ENCODE peak calls at places on chromosomes 2 and 18, in six cellular contexts. One of them, this sample, is unnamed. For H3K4me1, the result is how much of the 10 kb centered on the place peaks cover.

GRCh38 chr2:224209927-224210326 is 170.8 kb upstream of the SERPINE2 start:
- DNase-seq in testis: no peak
- DNase-seq in tibial nerve: no peak
- DNase-seq in K562: no peak
- DNase-seq in Peyer's patch: no peak
- DNase-seq in body of pancreas: no peak
- DNase-seq in this sample: no peak

GRCh38 chr2:128746356-128746755 is 427.7 kb upstream of the HS6ST1 start:
- DNase-seq in testis: peak
- DNase-seq in tibial nerve: no peak
- DNase-seq in K562: no peak
- DNase-seq in Peyer's patch: no peak
- DNase-seq in body of pancreas: peak
- DNase-seq in this sample: no peak

GRCh38 chr2:173264603-173265366 is 89.9 kb upstream of the CDCA7 start:
- DNase-seq in testis: no peak
- DNase-seq in tibial nerve: no peak
- DNase-seq in K562: peak
- DNase-seq in Peyer's patch: peak
- DNase-seq in body of pancreas: peak
- DNase-seq in this sample: peak

GRCh38 chr2:6881036-6881435 is 3.5 kb downstream of the RSAD2 start:
- DNase-seq in testis: no peak
- DNase-seq in tibial nerve: no peak
- DNase-seq in K562: no peak
- DNase-seq in Peyer's patch: no peak
- DNase-seq in body of pancreas: no peak
- DNase-seq in this sample: no peak

GRCh38 chr2:230922951-230923717 is 1.9 kb downstream of the GPR55 start:
- DNase-seq in testis: no peak
- DNase-seq in tibial nerve: no peak
- DNase-seq in K562: no peak
- DNase-seq in Peyer's patch: peak
- DNase-seq in body of pancreas: no peak
- DNase-seq in this sample: peak

GRCh38 chr2:69340101-69340775 is 46.8 kb downstream of the GFPT1 start:
- DNase-seq in testis: no peak
- DNase-seq in tibial nerve: no peak
- DNase-seq in K562: no peak
- DNase-seq in Peyer's patch: no peak
- DNase-seq in body of pancreas: no peak
- DNase-seq in this sample: no peak

GRCh38 chr2:31688282-31688681 is 107.5 kb upstream of the SRD5A2 start:
- DNase-seq in testis: peak
- DNase-seq in tibial nerve: no peak
- DNase-seq in K562: peak
- DNase-seq in Peyer's patch: no peak
- DNase-seq in body of pancreas: no peak
- DNase-seq in this sample: no peak

GRCh38 chr18:62811674-62812073 is 96.3 kb downstream of the PHLPP1 start:
- DNase-seq in testis: no peak
- DNase-seq in tibial nerve: no peak
- DNase-seq in K562: no peak
- DNase-seq in Peyer's patch: no peak
- DNase-seq in body of pancreas: no peak
- DNase-seq in this sample: no peak

GRCh38 chr2:6325616-6326015 is 540.1 kb downstream of the CMPK2 start:
- DNase-seq in testis: no peak
- DNase-seq in tibial nerve: no peak
- DNase-seq in K562: no peak
- DNase-seq in Peyer's patch: no peak
- DNase-seq in body of pancreas: no peak
- DNase-seq in this sample: no peak

GRCh38 chr18:9762561-9762960 is 54.5 kb downstream of the RAB31 start:
- DNase-seq in testis: no peak
- DNase-seq in tibial nerve: no peak
- DNase-seq in K562: peak
- DNase-seq in Peyer's patch: no peak
- DNase-seq in body of pancreas: no peak
- DNase-seq in this sample: no peak

GRCh38 chr18:9838144-9838877 is 47.5 kb upstream of the TXNDC2 start:
- DNase-seq in testis: no peak
- DNase-seq in tibial nerve: no peak
- DNase-seq in K562: no peak
- DNase-seq in Peyer's patch: no peak
- DNase-seq in body of pancreas: peak
- DNase-seq in this sample: no peak

GRCh38 chr2:222903234-222904220 is 42.7 kb downstream of the ACSL3 start:
- DNase-seq in testis: peak
- DNase-seq in tibial nerve: no peak
- DNase-seq in K562: peak
- DNase-seq in Peyer's patch: peak
- DNase-seq in body of pancreas: peak
- DNase-seq in this sample: no peak

GRCh38 chr2:239889641-239890055 is 135.5 kb downstream of the NDUFA10 start:
- DNase-seq in testis: peak
- DNase-seq in tibial nerve: no peak
- DNase-seq in K562: no peak
- DNase-seq in Peyer's patch: peak
- DNase-seq in body of pancreas: no peak
- DNase-seq in this sample: no peak

GRCh38 chr18:76428396-76429261 is 66.4 kb downstream of the ZNF516 start:
- DNase-seq in testis: peak
- DNase-seq in tibial nerve: no peak
- DNase-seq in K562: no peak
- DNase-seq in Peyer's patch: no peak
- DNase-seq in body of pancreas: no peak
- DNase-seq in this sample: peak

GRCh38 chr2:218743072-218743471 is 32.4 kb downstream of the TTLL4 start:
- DNase-seq in testis: no peak
- DNase-seq in tibial nerve: no peak
- DNase-seq in K562: no peak
- DNase-seq in Peyer's patch: no peak
- DNase-seq in body of pancreas: no peak
- DNase-seq in this sample: no peak

GRCh38 chr2:13056259-13056843 is 339.6 kb downstream of the TRIB2 start:
- DNase-seq in testis: peak
- DNase-seq in tibial nerve: no peak
- DNase-seq in K562: no peak
- DNase-seq in Peyer's patch: no peak
- DNase-seq in body of pancreas: no peak
- DNase-seq in this sample: no peak

GRCh38 chr18:12742453-12742852 is 39.6 kb downstream of the PSMG2 start:
- DNase-seq in testis: no peak
- DNase-seq in tibial nerve: no peak
- DNase-seq in K562: no peak
- DNase-seq in Peyer's patch: no peak
- DNase-seq in body of pancreas: no peak
- DNase-seq in this sample: no peak

GRCh38 chr2:71743995-71744675 is 290.8 kb downstream of the DYSF start:
- DNase-seq in testis: no peak
- DNase-seq in tibial nerve: no peak
- DNase-seq in K562: no peak
- DNase-seq in Peyer's patch: no peak
- DNase-seq in body of pancreas: no peak
- DNase-seq in this sample: no peak

GRCh38 chr2:122136071-122136470 is 380.6 kb downstream of the TSN start:
- DNase-seq in testis: no peak
- DNase-seq in tibial nerve: no peak
- DNase-seq in K562: peak
- DNase-seq in Peyer's patch: no peak
- DNase-seq in body of pancreas: no peak
- DNase-seq in this sample: no peak

GRCh38 chr18:26442139-26442538 is 106.2 kb downstream of the KCTD1 start:
- DNase-seq in testis: no peak
- DNase-seq in tibial nerve: no peak
- DNase-seq in K562: no peak
- DNase-seq in Peyer's patch: no peak
- DNase-seq in body of pancreas: no peak
- DNase-seq in this sample: no peak

GRCh38 chr18:79531386-79531785 is 135.7 kb downstream of the NFATC1 start:
- DNase-seq in testis: no peak
- DNase-seq in tibial nerve: peak
- DNase-seq in K562: no peak
- DNase-seq in Peyer's patch: peak
- DNase-seq in body of pancreas: no peak
- DNase-seq in this sample: peak

GRCh38 chr2:176854062-176854461 is 358.5 kb upstream of the HNRNPA3 start:
- DNase-seq in testis: no peak
- DNase-seq in tibial nerve: no peak
- DNase-seq in K562: no peak
- DNase-seq in Peyer's patch: no peak
- DNase-seq in body of pancreas: no peak
- DNase-seq in this sample: no peak

GRCh38 chr2:154402138-154402714 is 296.3 kb upstream of the KCNJ3 start:
- DNase-seq in testis: no peak
- DNase-seq in tibial nerve: no peak
- DNase-seq in K562: no peak
- DNase-seq in Peyer's patch: no peak
- DNase-seq in body of pancreas: no peak
- DNase-seq in this sample: no peak

GRCh38 chr2:129877795-129878775 is 101.4 kb upstream of the RAB6C start:
- DNase-seq in testis: peak
- DNase-seq in tibial nerve: no peak
- DNase-seq in K562: no peak
- DNase-seq in Peyer's patch: no peak
- DNase-seq in body of pancreas: peak
- DNase-seq in this sample: peak

GRCh38 chr2:165691615-165692014 is 102.4 kb downstream of the GALNT3 start:
- DNase-seq in testis: no peak
- DNase-seq in tibial nerve: no peak
- DNase-seq in K562: no peak
- DNase-seq in Peyer's patch: no peak
- DNase-seq in body of pancreas: no peak
- DNase-seq in this sample: no peak

GRCh38 chr2:20209373-20210109 is 15.4 kb downstream of the SDC1 start:
- DNase-seq in testis: no peak
- DNase-seq in tibial nerve: no peak
- DNase-seq in K562: no peak
- DNase-seq in Peyer's patch: no peak
- DNase-seq in body of pancreas: no peak
- DNase-seq in this sample: no peak
- TF ChIP-seq POLR2A in testis: no peak
- TF ChIP-seq POLR2A in tibial nerve: no peak
- TF ChIP-seq POLR2A in K562: no peak
- TF ChIP-seq POLR2A in Peyer's patch: no peak
- TF ChIP-seq POLR2A in body of pancreas: no peak
- TF ChIP-seq POLR2A in this sample: no peak

GRCh38 chr2:74438248-74438647 is 3.5 kb downstream of the RTKN start:
- DNase-seq in testis: no peak
- DNase-seq in tibial nerve: no peak
- DNase-seq in K562: no peak
- DNase-seq in Peyer's patch: no peak
- DNase-seq in body of pancreas: no peak
- DNase-seq in this sample: peak

GRCh38 chr2:74440378-74441110 is 1.2 kb downstream of the RTKN start:
- DNase-seq in testis: peak
- DNase-seq in tibial nerve: peak
- DNase-seq in K562: peak
- DNase-seq in Peyer's patch: peak
- DNase-seq in body of pancreas: peak
- DNase-seq in this sample: peak

GRCh38 chr2:74441111-74441689 is 537 bp downstream of the RTKN start:
- DNase-seq in testis: peak
- DNase-seq in tibial nerve: no peak
- DNase-seq in K562: no peak
- DNase-seq in Peyer's patch: no peak
- DNase-seq in body of pancreas: no peak
- DNase-seq in this sample: peak

GRCh38 chr2:74440005-74440377 is 1.7 kb downstream of the RTKN start:
- DNase-seq in testis: peak
- DNase-seq in tibial nerve: peak
- DNase-seq in K562: no peak
- DNase-seq in Peyer's patch: no peak
- DNase-seq in body of pancreas: peak
- DNase-seq in this sample: peak

GRCh38 chr2:74439373-74440004 is 2.2 kb downstream of the RTKN start:
- DNase-seq in testis: no peak
- DNase-seq in tibial nerve: no peak
- DNase-seq in K562: no peak
- DNase-seq in Peyer's patch: no peak
- DNase-seq in body of pancreas: no peak
- DNase-seq in this sample: peak
- H3K4me3 ChIP-seq in testis: peak
- H3K4me3 ChIP-seq in tibial nerve: peak
- H3K4me3 ChIP-seq in K562: peak
- H3K4me3 ChIP-seq in Peyer's patch: peak
- H3K4me3 ChIP-seq in body of pancreas: no peak
- H3K4me3 ChIP-seq in this sample: peak

DNA sequence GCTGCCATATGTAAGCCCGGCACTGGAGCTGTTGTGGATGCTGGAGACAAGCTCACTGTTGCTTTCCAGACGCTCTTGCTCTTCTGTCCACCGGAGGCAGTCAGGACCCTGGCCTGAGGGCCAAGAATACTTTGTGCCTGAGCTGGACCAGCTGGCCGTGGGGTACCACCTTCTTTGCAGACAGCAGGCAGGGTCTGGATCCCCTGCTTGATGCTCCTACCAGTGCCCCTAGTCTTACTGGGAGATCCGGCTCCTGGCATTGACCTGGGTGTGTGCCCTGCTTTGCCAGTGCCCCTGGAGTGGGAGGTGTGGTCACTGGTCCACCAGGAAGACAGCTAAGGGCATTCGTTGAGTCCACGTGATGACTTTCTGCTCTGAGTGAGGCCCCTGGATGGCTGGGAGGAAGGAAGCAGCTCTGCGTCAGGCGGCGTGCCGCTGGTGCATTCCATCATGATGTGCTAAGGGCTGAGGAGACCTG is 59.3 kb downstream of the LRRFIP1 start:
- DNase-seq in testis: no peak
- DNase-seq in tibial nerve: no peak
- DNase-seq in K562: no peak
- DNase-seq in Peyer's patch: no peak
- DNase-seq in body of pancreas: no peak
- DNase-seq in this sample: peak
- H3K4me1 ChIP-seq in testis: under half
- H3K4me1 ChIP-seq in tibial nerve: under half
- H3K4me1 ChIP-seq in K562: under half
- H3K4me1 ChIP-seq in Peyer's patch: under half
- H3K4me1 ChIP-seq in body of pancreas: under half
- H3K4me1 ChIP-seq in this sample: half or more

GRCh38 chr18:63823516-63824219 is 48.5 kb downstream of the SERPINB7 start:
- DNase-seq in testis: peak
- DNase-seq in tibial nerve: no peak
- DNase-seq in K562: peak
- DNase-seq in Peyer's patch: peak
- DNase-seq in body of pancreas: peak
- DNase-seq in this sample: no peak

GRCh38 chr18:63817441-63818051 is 42.3 kb downstream of the SERPINB7 start:
- DNase-seq in testis: no peak
- DNase-seq in tibial nerve: no peak
- DNase-seq in K562: no peak
- DNase-seq in Peyer's patch: no peak
- DNase-seq in body of pancreas: no peak
- DNase-seq in this sample: no peak

GRCh38 chr18:63818212-63818611 is 43.0 kb downstream of the SERPINB7 start:
- DNase-seq in testis: no peak
- DNase-seq in tibial nerve: no peak
- DNase-seq in K562: no peak
- DNase-seq in Peyer's patch: no peak
- DNase-seq in body of pancreas: no peak
- DNase-seq in this sample: no peak

GRCh38 chr18:63820694-63821093 is 45.5 kb downstream of the SERPINB7 start:
- DNase-seq in testis: no peak
- DNase-seq in tibial nerve: no peak
- DNase-seq in K562: no peak
- DNase-seq in Peyer's patch: no peak
- DNase-seq in body of pancreas: no peak
- DNase-seq in this sample: no peak

GRCh38 chr18:63819780-63820179 is 44.6 kb downstream of the SERPINB7 start:
- DNase-seq in testis: no peak
- DNase-seq in tibial nerve: no peak
- DNase-seq in K562: no peak
- DNase-seq in Peyer's patch: no peak
- DNase-seq in body of pancreas: no peak
- DNase-seq in this sample: no peak
- TF ChIP-seq POLR2A in testis: no peak
- TF ChIP-seq POLR2A in tibial nerve: no peak
- TF ChIP-seq POLR2A in K562: no peak
- TF ChIP-seq POLR2A in Peyer's patch: no peak
- TF ChIP-seq POLR2A in body of pancreas: no peak
- TF ChIP-seq POLR2A in this sample: no peak